ENCODE peak calls at places on chromosomes 1 and 21, in six cellular contexts. One of them, this sample, is unnamed.
A peak's percentile ranks its signal among the peaks of the same experiment; 100 is the strongest.

GRCh38 chr1:96966536-96967138 is 245.1 kb downstream of the PTBP2 start:
- DNase-seq in CD14-positive monocyte: peak; percentile 48
- DNase-seq in cardiac fibroblast: peak; percentile 87
- DNase-seq in Daoy: peak; percentile 85
- DNase-seq in stimulated activated CD8-positive, alpha-beta memory T cell treated with anti-CD3 and anti-CD28 coated beads, Interleukin-4, amount 100 ng/mL, for 24 hours: peak; percentile 56
- DNase-seq in endothelial cell: peak; percentile 84
- DNase-seq in this sample: peak; percentile 65

GRCh38 chr1:118988186-118989005 is at the start of gene TBX15:
- DNase-seq in Daoy: no peak
- DNase-seq in stimulated activated CD8-positive, alpha-beta memory T cell treated with anti-CD3 and anti-CD28 coated beads, Interleukin-4, amount 100 ng/mL, for 24 hours: no peak
- DNase-seq in CD14-positive monocyte: no peak
- DNase-seq in endothelial cell: peak; percentile 50
- DNase-seq in cardiac fibroblast: no peak
- DNase-seq in this sample: no peak

GRCh38 chr1:161130266-161130665 is 2.2 kb downstream of the DEDD start:
- DNase-seq in Daoy: no peak
- DNase-seq in endothelial cell: no peak
- DNase-seq in cardiac fibroblast: no peak
- DNase-seq in CD14-positive monocyte: no peak
- DNase-seq in stimulated activated CD8-positive, alpha-beta memory T cell treated with anti-CD3 and anti-CD28 coated beads, Interleukin-4, amount 100 ng/mL, for 24 hours: no peak
- DNase-seq in this sample: no peak

GRCh38 chr1:66330711-66331110 is 203.2 kb upstream of the SGIP1 start:
- DNase-seq in endothelial cell: no peak
- DNase-seq in cardiac fibroblast: peak; percentile 42
- DNase-seq in Daoy: no peak
- DNase-seq in CD14-positive monocyte: no peak
- DNase-seq in stimulated activated CD8-positive, alpha-beta memory T cell treated with anti-CD3 and anti-CD28 coated beads, Interleukin-4, amount 100 ng/mL, for 24 hours: no peak
- DNase-seq in this sample: peak; percentile 23

GRCh38 chr21:38669186-38669585 is 136.5 kb upstream of the ETS2 start:
- DNase-seq in stimulated activated CD8-positive, alpha-beta memory T cell treated with anti-CD3 and anti-CD28 coated beads, Interleukin-4, amount 100 ng/mL, for 24 hours: no peak
- DNase-seq in Daoy: peak; percentile 23
- DNase-seq in CD14-positive monocyte: no peak
- DNase-seq in cardiac fibroblast: peak; percentile 54
- DNase-seq in endothelial cell: peak; percentile 22
- DNase-seq in this sample: peak; percentile 56

GRCh38 chr1:200359610-200360163 is 50.1 kb downstream of the ZNF281 start:
- DNase-seq in stimulated activated CD8-positive, alpha-beta memory T cell treated with anti-CD3 and anti-CD28 coated beads, Interleukin-4, amount 100 ng/mL, for 24 hours: no peak
- DNase-seq in Daoy: no peak
- DNase-seq in CD14-positive monocyte: peak; percentile 73
- DNase-seq in cardiac fibroblast: peak; percentile 87
- DNase-seq in endothelial cell: no peak
- DNase-seq in this sample: peak; percentile 64

GRCh38 chr1:2311184-2312032 is 79.9 kb downstream of the MORN1 start:
- DNase-seq in CD14-positive monocyte: peak; percentile 68
- DNase-seq in Daoy: peak; percentile 70
- DNase-seq in endothelial cell: peak; percentile 67
- DNase-seq in stimulated activated CD8-positive, alpha-beta memory T cell treated with anti-CD3 and anti-CD28 coated beads, Interleukin-4, amount 100 ng/mL, for 24 hours: peak; percentile 35
- DNase-seq in cardiac fibroblast: peak; percentile 56
- DNase-seq in this sample: peak; percentile 42

GRCh38 chr1:116768416-116768815 is 14.2 kb downstream of the CD2 start:
- DNase-seq in CD14-positive monocyte: no peak
- DNase-seq in stimulated activated CD8-positive, alpha-beta memory T cell treated with anti-CD3 and anti-CD28 coated beads, Interleukin-4, amount 100 ng/mL, for 24 hours: no peak
- DNase-seq in endothelial cell: no peak
- DNase-seq in Daoy: no peak
- DNase-seq in cardiac fibroblast: no peak
- DNase-seq in this sample: no peak

GRCh38 chr1:180112979-180113650 is 41.6 kb upstream of the QSOX1 start:
- DNase-seq in cardiac fibroblast: peak; percentile 40
- DNase-seq in stimulated activated CD8-positive, alpha-beta memory T cell treated with anti-CD3 and anti-CD28 coated beads, Interleukin-4, amount 100 ng/mL, for 24 hours: no peak
- DNase-seq in CD14-positive monocyte: no peak
- DNase-seq in endothelial cell: no peak
- DNase-seq in Daoy: no peak
- DNase-seq in this sample: no peak

GRCh38 chr1:180842890-180843289 is 69.8 kb upstream of the KIAA1614 start:
- DNase-seq in Daoy: no peak
- DNase-seq in CD14-positive monocyte: no peak
- DNase-seq in cardiac fibroblast: peak; percentile 82
- DNase-seq in stimulated activated CD8-positive, alpha-beta memory T cell treated with anti-CD3 and anti-CD28 coated beads, Interleukin-4, amount 100 ng/mL, for 24 hours: no peak
- DNase-seq in endothelial cell: no peak
- DNase-seq in this sample: no peak

GRCh38 chr1:38235705-38236104 is 189.1 kb upstream of the POU3F1 start:
- DNase-seq in endothelial cell: no peak
- DNase-seq in cardiac fibroblast: peak; percentile 3
- DNase-seq in CD14-positive monocyte: no peak
- DNase-seq in stimulated activated CD8-positive, alpha-beta memory T cell treated with anti-CD3 and anti-CD28 coated beads, Interleukin-4, amount 100 ng/mL, for 24 hours: no peak
- DNase-seq in Daoy: peak; percentile 84
- DNase-seq in this sample: peak; percentile 93

GRCh38 chr1:78619446-78619802 is 824 bp upstream of the IFI44L start:
- DNase-seq in endothelial cell: no peak
- DNase-seq in stimulated activated CD8-positive, alpha-beta memory T cell treated with anti-CD3 and anti-CD28 coated beads, Interleukin-4, amount 100 ng/mL, for 24 hours: no peak
- DNase-seq in CD14-positive monocyte: no peak
- DNase-seq in Daoy: peak; percentile 17
- DNase-seq in cardiac fibroblast: no peak
- DNase-seq in this sample: no peak

GRCh38 chr1:86154581-86155060 is 2.0 kb downstream of the COL24A1 start:
- DNase-seq in Daoy: peak; percentile 83
- DNase-seq in CD14-positive monocyte: no peak
- DNase-seq in stimulated activated CD8-positive, alpha-beta memory T cell treated with anti-CD3 and anti-CD28 coated beads, Interleukin-4, amount 100 ng/mL, for 24 hours: no peak
- DNase-seq in endothelial cell: peak; percentile 13
- DNase-seq in cardiac fibroblast: no peak
- DNase-seq in this sample: no peak

GRCh38 chr1:202700061-202700460 is 10.2 kb downstream of the SYT2 start:
- DNase-seq in cardiac fibroblast: no peak
- DNase-seq in endothelial cell: no peak
- DNase-seq in stimulated activated CD8-positive, alpha-beta memory T cell treated with anti-CD3 and anti-CD28 coated beads, Interleukin-4, amount 100 ng/mL, for 24 hours: no peak
- DNase-seq in Daoy: no peak
- DNase-seq in CD14-positive monocyte: no peak
- DNase-seq in this sample: no peak

GRCh38 chr1:235105051-235106043 is 23.3 kb downstream of the TOMM20 start:
- DNase-seq in Daoy: peak; percentile 46
- DNase-seq in stimulated activated CD8-positive, alpha-beta memory T cell treated with anti-CD3 and anti-CD28 coated beads, Interleukin-4, amount 100 ng/mL, for 24 hours: no peak
- DNase-seq in CD14-positive monocyte: no peak
- DNase-seq in cardiac fibroblast: no peak
- DNase-seq in endothelial cell: no peak
- DNase-seq in this sample: peak; percentile 30

GRCh38 chr1:161816201-161816600 is 50.1 kb downstream of the ATF6 start:
- DNase-seq in CD14-positive monocyte: no peak
- DNase-seq in stimulated activated CD8-positive, alpha-beta memory T cell treated with anti-CD3 and anti-CD28 coated beads, Interleukin-4, amount 100 ng/mL, for 24 hours: no peak
- DNase-seq in Daoy: no peak
- DNase-seq in cardiac fibroblast: peak; percentile 20
- DNase-seq in endothelial cell: no peak
- DNase-seq in this sample: no peak

GRCh38 chr1:17013598-17014320 is 2.0 kb upstream of the ATP13A2 start:
- DNase-seq in stimulated activated CD8-positive, alpha-beta memory T cell treated with anti-CD3 and anti-CD28 coated beads, Interleukin-4, amount 100 ng/mL, for 24 hours: no peak
- DNase-seq in CD14-positive monocyte: peak; percentile 57
- DNase-seq in endothelial cell: no peak
- DNase-seq in Daoy: peak; percentile 89
- DNase-seq in cardiac fibroblast: peak; percentile 27
- DNase-seq in this sample: no peak